ENCODE peak calls at places on chromosomes 3 and 15, in seven cellular contexts. E is activated T-helper 2 cell treated with anti-CD3 and anti-CD28 coated beads, Interferon-gamma antibody, Interleukin-2, Interleukin-4, amounts not matched to agents 10 μg/mL and 5 μg/mL and 100 μg/mL, durations not matched to agents 14 hours and 24 hours and 36 hours; V is pancreas; C is hypothalamus; K is naive thymus-derived CD4-positive, alpha-beta T cell; X is NCI-H146; M is stimulated activated naive CD8-positive, alpha-beta T cell treated with anti-CD3 and anti-CD28 coated beads, Interleukin-15, Interleukin-2, amounts not matched to agents 100 U/mL and 50 U/mL, for 24 hours. Y is an unnamed sample.

GRCh38 chr15:39889601-39890000 is 30.5 kb downstream of the GPR176 start:
- DNase-seq in E (no peak), V (no peak), C (no peak), K (no peak), X (no peak), M (no peak), Y (no peak)

GRCh38 chr15:74317820-74318375 is 49.5 kb downstream of the CYP11A1 start:
- DNase-seq in E (no peak), V (peak), C (no peak), K (no peak), X (no peak), M (no peak), Y (no peak)

GRCh38 chr15:31930967-31931366 is 99.3 kb upstream of the CHRNA7 start:
- DNase-seq in E (no peak), V (no peak), C (no peak), K (no peak), X (no peak), M (peak), Y (no peak)

GRCh38 chr3:122533480-122533879 is 18.7 kb upstream of the KPNA1 start:
- DNase-seq in E (no peak), V (no peak), C (no peak), K (no peak), X (no peak), M (no peak), Y (no peak)

GRCh38 chr3:178152010-178152409 is 384.2 kb upstream of the KCNMB2 start:
- DNase-seq in E (no peak), V (no peak), C (no peak), K (peak), X (no peak), M (no peak), Y (no peak)

GRCh38 chr3:17182158-17182557 is 297.4 kb downstream of the PLCL2 start:
- DNase-seq in E (no peak), V (no peak), C (no peak), K (no peak), X (no peak), M (no peak), Y (no peak)

GRCh38 chr3:127288921-127289645 is 1.2 kb upstream of the PRR20G start:
- DNase-seq in E (peak), V (no peak), C (no peak), K (peak), X (peak), M (no peak), Y (no peak)

GRCh38 chr3:159074756-159075155 is 272.9 kb downstream of the MFSD1 start:
- DNase-seq in E (no peak), V (no peak), C (no peak), K (no peak), X (peak), M (no peak), Y (no peak)

GRCh38 chr3:144127700-144128099 is 156.1 kb downstream of the DIPK2A start:
- DNase-seq in E (no peak), V (no peak), C (no peak), K (no peak), X (no peak), M (no peak), Y (no peak)